ENCODE peak calls at places on chromosomes 4 and X, in ten cellular contexts. One of them, this sample, is unnamed. For H3K4me1, the result is how much of the 10 kb centered on the place peaks cover.

GRCh38 chrX:68504237-68504636 is 5.4 kb downstream of the YIPF6 start:
- DNase-seq in suprapubic skin: no peak
- DNase-seq in PC-3: peak
- DNase-seq in GM23338: no peak
- DNase-seq in CD8-positive, alpha-beta memory T cell: peak
- DNase-seq in mesendoderm: no peak
- DNase-seq in HCT116: no peak
- DNase-seq in cardiac muscle cell: no peak
- DNase-seq in colonic mucosa: no peak
- DNase-seq in transverse colon: no peak
- DNase-seq in this sample: no peak

GRCh38 chr4:187172340-187172761 is 448.7 kb upstream of the FAT1 start:
- DNase-seq in GM23338: no peak
- DNase-seq in mesendoderm: peak
- DNase-seq in transverse colon: peak
- DNase-seq in PC-3: peak
- DNase-seq in cardiac muscle cell: no peak
- DNase-seq in colonic mucosa: peak
- DNase-seq in CD8-positive, alpha-beta memory T cell: no peak
- DNase-seq in HCT116: no peak
- DNase-seq in suprapubic skin: no peak
- DNase-seq in this sample: no peak

GRCh38 chr4:142408003-142408441 is 438.1 kb downstream of the INPP4B start:
- DNase-seq in cardiac muscle cell: no peak
- DNase-seq in HCT116: no peak
- DNase-seq in GM23338: peak
- DNase-seq in suprapubic skin: peak
- DNase-seq in colonic mucosa: no peak
- DNase-seq in PC-3: peak
- DNase-seq in mesendoderm: peak
- DNase-seq in CD8-positive, alpha-beta memory T cell: no peak
- DNase-seq in transverse colon: no peak
- DNase-seq in this sample: peak

GRCh38 chr4:101348367-101348827 is 1.1 kb upstream of the PPP3CA start:
- DNase-seq in PC-3: peak
- DNase-seq in HCT116: no peak
- DNase-seq in CD8-positive, alpha-beta memory T cell: no peak
- DNase-seq in transverse colon: no peak
- DNase-seq in colonic mucosa: peak
- DNase-seq in cardiac muscle cell: no peak
- DNase-seq in GM23338: peak
- DNase-seq in mesendoderm: no peak
- DNase-seq in suprapubic skin: no peak
- DNase-seq in this sample: no peak

GRCh38 chr4:20318011-20318898 is 66.5 kb downstream of the SLIT2 start:
- DNase-seq in suprapubic skin: no peak
- DNase-seq in colonic mucosa: no peak
- DNase-seq in mesendoderm: no peak
- DNase-seq in HCT116: no peak
- DNase-seq in transverse colon: no peak
- DNase-seq in GM23338: no peak
- DNase-seq in cardiac muscle cell: no peak
- DNase-seq in PC-3: no peak
- DNase-seq in CD8-positive, alpha-beta memory T cell: no peak
- DNase-seq in this sample: no peak

GRCh38 chrX:74133156-74133796 is 170.7 kb upstream of the ZCCHC13 start:
- DNase-seq in transverse colon: no peak
- DNase-seq in colonic mucosa: peak
- DNase-seq in CD8-positive, alpha-beta memory T cell: no peak
- DNase-seq in suprapubic skin: no peak
- DNase-seq in cardiac muscle cell: peak
- DNase-seq in PC-3: peak
- DNase-seq in HCT116: peak
- DNase-seq in mesendoderm: peak
- DNase-seq in GM23338: peak
- DNase-seq in this sample: no peak

GRCh38 chr4:120517966-120518365 is 404.6 kb downstream of the PRDM5 start:
- DNase-seq in GM23338: peak
- DNase-seq in PC-3: peak
- DNase-seq in CD8-positive, alpha-beta memory T cell: no peak
- DNase-seq in mesendoderm: peak
- DNase-seq in cardiac muscle cell: no peak
- DNase-seq in HCT116: peak
- DNase-seq in colonic mucosa: peak
- DNase-seq in suprapubic skin: no peak
- DNase-seq in transverse colon: peak
- DNase-seq in this sample: no peak

GRCh38 chrX:124212622-124213021 is 119.8 kb upstream of the TEX13D start:
- DNase-seq in HCT116: no peak
- DNase-seq in suprapubic skin: no peak
- DNase-seq in colonic mucosa: no peak
- DNase-seq in cardiac muscle cell: no peak
- DNase-seq in mesendoderm: no peak
- DNase-seq in GM23338: no peak
- DNase-seq in PC-3: no peak
- DNase-seq in transverse colon: no peak
- DNase-seq in CD8-positive, alpha-beta memory T cell: no peak
- DNase-seq in this sample: no peak

GRCh38 chrX:71128166-71128833 is 9.9 kb downstream of the MED12 start:
- DNase-seq in GM23338: no peak
- DNase-seq in PC-3: no peak
- DNase-seq in CD8-positive, alpha-beta memory T cell: no peak
- DNase-seq in transverse colon: no peak
- DNase-seq in colonic mucosa: no peak
- DNase-seq in suprapubic skin: no peak
- DNase-seq in mesendoderm: no peak
- DNase-seq in HCT116: no peak
- DNase-seq in cardiac muscle cell: no peak
- DNase-seq in this sample: no peak

GRCh38 chr4:38157592-38157991 is 197.4 kb downstream of the PTTG2 start:
- DNase-seq in suprapubic skin: peak
- DNase-seq in transverse colon: peak
- DNase-seq in cardiac muscle cell: no peak
- DNase-seq in PC-3: no peak
- DNase-seq in HCT116: no peak
- DNase-seq in mesendoderm: no peak
- DNase-seq in CD8-positive, alpha-beta memory T cell: no peak
- DNase-seq in GM23338: no peak
- DNase-seq in colonic mucosa: peak
- DNase-seq in this sample: no peak

GRCh38 chrX:44748014-44748413 is 95.8 kb upstream of the DUSP21 start:
- DNase-seq in colonic mucosa: no peak
- DNase-seq in HCT116: no peak
- DNase-seq in cardiac muscle cell: no peak
- DNase-seq in suprapubic skin: no peak
- DNase-seq in GM23338: no peak
- DNase-seq in PC-3: peak
- DNase-seq in transverse colon: no peak
- DNase-seq in CD8-positive, alpha-beta memory T cell: no peak
- DNase-seq in mesendoderm: peak
- DNase-seq in this sample: no peak

GRCh38 chrX:12567857-12568256 is 223.4 kb upstream of the PRPS2 start:
- DNase-seq in colonic mucosa: no peak
- DNase-seq in cardiac muscle cell: peak
- DNase-seq in GM23338: peak
- DNase-seq in HCT116: no peak
- DNase-seq in mesendoderm: no peak
- DNase-seq in suprapubic skin: no peak
- DNase-seq in CD8-positive, alpha-beta memory T cell: no peak
- DNase-seq in transverse colon: no peak
- DNase-seq in PC-3: peak
- DNase-seq in this sample: no peak

GRCh38 chrX:39898147-39898546 is 199.6 kb downstream of the BCOR start:
- DNase-seq in CD8-positive, alpha-beta memory T cell: no peak
- DNase-seq in suprapubic skin: peak
- DNase-seq in HCT116: no peak
- DNase-seq in transverse colon: no peak
- DNase-seq in PC-3: peak
- DNase-seq in GM23338: no peak
- DNase-seq in cardiac muscle cell: no peak
- DNase-seq in mesendoderm: no peak
- DNase-seq in colonic mucosa: no peak
- DNase-seq in this sample: no peak

DNA sequence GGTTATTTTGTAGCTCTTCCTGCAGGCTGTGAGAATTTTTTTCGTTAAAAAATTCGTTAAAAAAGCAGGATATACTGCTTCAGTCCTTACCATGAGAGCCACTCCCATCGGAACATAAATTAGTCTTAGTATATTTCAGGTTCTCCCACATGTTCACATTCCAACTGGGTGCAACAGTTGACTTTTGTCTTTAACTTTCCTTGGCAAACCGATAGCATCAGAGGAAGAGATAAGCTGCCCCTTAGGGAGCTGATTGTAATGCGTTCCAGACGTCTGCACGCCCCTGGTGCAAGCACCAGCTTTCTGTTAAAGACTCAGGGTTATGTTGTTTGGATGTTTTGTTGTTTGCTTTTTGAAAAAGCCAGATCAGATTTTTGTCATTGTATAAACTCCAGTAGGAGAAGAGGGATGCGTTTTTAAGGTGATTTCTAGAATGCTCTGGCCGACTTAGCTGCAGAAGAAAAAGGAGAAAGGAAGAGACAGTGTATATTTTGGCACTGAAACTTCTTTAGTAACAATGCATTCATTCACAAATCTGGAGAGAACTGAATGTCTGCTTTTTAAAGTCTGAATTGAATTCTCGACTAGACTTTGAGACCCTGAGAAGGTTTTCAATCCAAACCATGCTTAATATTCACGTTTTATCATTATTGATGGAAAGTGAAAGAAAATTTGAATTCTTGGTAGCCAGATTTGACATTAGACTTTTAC is 160.9 kb downstream of the CBR4 start:
- DNase-seq in PC-3: no peak
- DNase-seq in CD8-positive, alpha-beta memory T cell: no peak
- DNase-seq in mesendoderm: peak
- DNase-seq in GM23338: peak
- DNase-seq in HCT116: no peak
- DNase-seq in cardiac muscle cell: peak
- DNase-seq in transverse colon: no peak
- DNase-seq in colonic mucosa: no peak
- DNase-seq in suprapubic skin: no peak
- DNase-seq in this sample: no peak
- H3K4me1 ChIP-seq in PC-3: under half
- H3K4me1 ChIP-seq in CD8-positive, alpha-beta memory T cell: under half
- H3K4me1 ChIP-seq in mesendoderm: under half
- H3K4me1 ChIP-seq in GM23338: half or more
- H3K4me1 ChIP-seq in HCT116: under half
- H3K4me1 ChIP-seq in cardiac muscle cell: under half
- H3K4me1 ChIP-seq in transverse colon: half or more
- H3K4me1 ChIP-seq in colonic mucosa: under half
- H3K4me1 ChIP-seq in suprapubic skin: half or more
- H3K4me1 ChIP-seq in this sample: under half

GRCh38 chr4:153081693-153082092 is 122.5 kb upstream of the TRIM2 start:
- DNase-seq in colonic mucosa: no peak
- DNase-seq in transverse colon: no peak
- DNase-seq in GM23338: no peak
- DNase-seq in PC-3: no peak
- DNase-seq in CD8-positive, alpha-beta memory T cell: no peak
- DNase-seq in mesendoderm: peak
- DNase-seq in suprapubic skin: no peak
- DNase-seq in cardiac muscle cell: no peak
- DNase-seq in HCT116: no peak
- DNase-seq in this sample: no peak

GRCh38 chr4:153079824-153080486 is 124.3 kb upstream of the TRIM2 start:
- DNase-seq in PC-3: no peak
- DNase-seq in mesendoderm: no peak
- DNase-seq in colonic mucosa: no peak
- DNase-seq in HCT116: no peak
- DNase-seq in GM23338: no peak
- DNase-seq in cardiac muscle cell: no peak
- DNase-seq in suprapubic skin: no peak
- DNase-seq in CD8-positive, alpha-beta memory T cell: no peak
- DNase-seq in transverse colon: no peak
- DNase-seq in this sample: no peak

GRCh38 chr4:153083447-153083921 is 120.8 kb upstream of the TRIM2 start:
- DNase-seq in HCT116: peak
- DNase-seq in mesendoderm: peak
- DNase-seq in transverse colon: peak
- DNase-seq in CD8-positive, alpha-beta memory T cell: peak
- DNase-seq in PC-3: peak
- DNase-seq in suprapubic skin: no peak
- DNase-seq in GM23338: peak
- DNase-seq in colonic mucosa: peak
- DNase-seq in cardiac muscle cell: peak
- DNase-seq in this sample: peak

GRCh38 chr4:153082322-153083301 is 121.6 kb upstream of the TRIM2 start:
- DNase-seq in PC-3: no peak
- DNase-seq in cardiac muscle cell: no peak
- DNase-seq in CD8-positive, alpha-beta memory T cell: no peak
- DNase-seq in colonic mucosa: no peak
- DNase-seq in suprapubic skin: no peak
- DNase-seq in transverse colon: no peak
- DNase-seq in HCT116: no peak
- DNase-seq in mesendoderm: no peak
- DNase-seq in GM23338: no peak
- DNase-seq in this sample: no peak

DNA sequence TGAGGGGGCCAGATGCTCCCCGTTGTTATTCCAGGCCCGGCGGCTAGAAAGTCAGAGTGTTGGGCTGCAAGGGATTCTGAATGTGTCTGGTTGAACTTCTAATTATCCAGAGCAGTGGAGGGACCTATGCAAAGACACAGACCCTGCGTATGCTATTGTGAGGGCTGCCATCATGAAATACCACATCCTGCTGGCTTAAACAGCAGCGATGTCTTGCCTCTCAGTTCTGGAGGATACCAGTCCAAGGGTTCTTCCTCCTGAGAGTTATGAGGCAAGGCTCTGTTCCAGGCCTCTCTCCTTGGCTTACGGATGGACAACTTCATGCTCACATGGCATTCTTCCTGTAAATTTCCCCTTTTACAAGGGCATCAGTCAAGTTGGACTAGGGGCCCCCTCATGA is 123.1 kb upstream of the TRIM2 start:
- DNase-seq in suprapubic skin: no peak
- DNase-seq in transverse colon: no peak
- DNase-seq in cardiac muscle cell: no peak
- DNase-seq in mesendoderm: no peak
- DNase-seq in GM23338: no peak
- DNase-seq in colonic mucosa: no peak
- DNase-seq in CD8-positive, alpha-beta memory T cell: no peak
- DNase-seq in PC-3: no peak
- DNase-seq in HCT116: no peak
- DNase-seq in this sample: no peak
- H3K4me1 ChIP-seq in suprapubic skin: under half
- H3K4me1 ChIP-seq in transverse colon: under half
- H3K4me1 ChIP-seq in cardiac muscle cell: under half
- H3K4me1 ChIP-seq in mesendoderm: under half
- H3K4me1 ChIP-seq in GM23338: under half
- H3K4me1 ChIP-seq in colonic mucosa: under half
- H3K4me1 ChIP-seq in CD8-positive, alpha-beta memory T cell: under half
- H3K4me1 ChIP-seq in PC-3: under half
- H3K4me1 ChIP-seq in HCT116: under half
- H3K4me1 ChIP-seq in this sample: under half

GRCh38 chr4:15653430-15653829 is 1.7 kb downstream of the FBXL5 start:
- DNase-seq in cardiac muscle cell: no peak
- DNase-seq in GM23338: no peak
- DNase-seq in suprapubic skin: no peak
- DNase-seq in mesendoderm: no peak
- DNase-seq in HCT116: no peak
- DNase-seq in PC-3: no peak
- DNase-seq in CD8-positive, alpha-beta memory T cell: no peak
- DNase-seq in transverse colon: no peak
- DNase-seq in colonic mucosa: no peak
- DNase-seq in this sample: no peak
- H3K4me1 ChIP-seq in cardiac muscle cell: under half
- H3K4me1 ChIP-seq in GM23338: under half
- H3K4me1 ChIP-seq in suprapubic skin: half or more
- H3K4me1 ChIP-seq in mesendoderm: under half
- H3K4me1 ChIP-seq in HCT116: under half
- H3K4me1 ChIP-seq in PC-3: under half
- H3K4me1 ChIP-seq in CD8-positive, alpha-beta memory T cell: half or more
- H3K4me1 ChIP-seq in transverse colon: half or more
- H3K4me1 ChIP-seq in colonic mucosa: under half
- H3K4me1 ChIP-seq in this sample: under half

GRCh38 chr4:168840386-168840763 is 169.7 kb downstream of the CBR4 start:
- DNase-seq in HCT116: no peak
- DNase-seq in transverse colon: no peak
- DNase-seq in mesendoderm: no peak
- DNase-seq in suprapubic skin: no peak
- DNase-seq in cardiac muscle cell: no peak
- DNase-seq in CD8-positive, alpha-beta memory T cell: no peak
- DNase-seq in PC-3: no peak
- DNase-seq in colonic mucosa: no peak
- DNase-seq in GM23338: no peak
- DNase-seq in this sample: no peak
- H3K4me1 ChIP-seq in HCT116: under half
- H3K4me1 ChIP-seq in transverse colon: half or more
- H3K4me1 ChIP-seq in mesendoderm: under half
- H3K4me1 ChIP-seq in suprapubic skin: half or more
- H3K4me1 ChIP-seq in cardiac muscle cell: under half
- H3K4me1 ChIP-seq in CD8-positive, alpha-beta memory T cell: under half
- H3K4me1 ChIP-seq in PC-3: under half
- H3K4me1 ChIP-seq in colonic mucosa: under half
- H3K4me1 ChIP-seq in GM23338: under half
- H3K4me1 ChIP-seq in this sample: half or more